ENCODE peak calls at places on chromosomes 7 and 10, in four cellular contexts. H is CD8-positive, alpha-beta T cell; A is neural progenitor cell; K is epithelial cell of proximal tubule. J is an unnamed sample.

GRCh38 chr7:31046723-31047122 is 5.4 kb upstream of the ADCYAP1R1 start:
- DNase-seq in H (no peak), A (no peak), K (no peak), J (no peak)

GRCh38 chr7:154792436-154793055 is 210.4 kb downstream of the PAXIP1 start:
- DNase-seq in H (no peak), A (no peak), K (no peak), J (no peak)

GRCh38 chr10:75395171-75395954 is 6.2 kb downstream of the ZNF503 start:
- DNase-seq in H (no peak), A (peak; percentile 86), K (no peak), J (no peak)

GRCh38 chr7:924541-925231 is 29.8 kb downstream of the ADAP1 start:
- DNase-seq in H (no peak), A (no peak), K (no peak), J (no peak)

GRCh38 chr7:27423290-27423689 is 180.7 kb downstream of the EVX1 start:
- DNase-seq in H (no peak), A (no peak), K (peak; percentile 71), J (no peak)

GRCh38 chr10:127563718-127564553 is 14.8 kb downstream of the NPS start:
- DNase-seq in H (no peak), A (peak; percentile 15), K (no peak), J (no peak)

GRCh38 chr10:14904316-14904732 is 25.7 kb downstream of the SUV39H2 start:
- DNase-seq in H (no peak), A (peak; percentile 43), K (no peak), J (no peak)

GRCh38 chr7:34523233-34523918 is 134.6 kb upstream of the NPSR1 start:
- DNase-seq in H (no peak), A (no peak), K (peak; percentile 20), J (no peak)

GRCh38 chr10:87878664-87879459 is 15.4 kb downstream of the PTEN start:
- DNase-seq in H (no peak), A (no peak), K (no peak), J (no peak)

GRCh38 chr7:130189281-130189782 is 15.9 kb downstream of the TMEM209 start:
- DNase-seq in H (no peak), A (no peak), K (no peak), J (no peak)

GRCh38 chr7:50450691-50451051 is 521 bp upstream of the FIGNL1 start:
- DNase-seq in H (peak; percentile 4), A (no peak), K (no peak), J (no peak)

DNA sequence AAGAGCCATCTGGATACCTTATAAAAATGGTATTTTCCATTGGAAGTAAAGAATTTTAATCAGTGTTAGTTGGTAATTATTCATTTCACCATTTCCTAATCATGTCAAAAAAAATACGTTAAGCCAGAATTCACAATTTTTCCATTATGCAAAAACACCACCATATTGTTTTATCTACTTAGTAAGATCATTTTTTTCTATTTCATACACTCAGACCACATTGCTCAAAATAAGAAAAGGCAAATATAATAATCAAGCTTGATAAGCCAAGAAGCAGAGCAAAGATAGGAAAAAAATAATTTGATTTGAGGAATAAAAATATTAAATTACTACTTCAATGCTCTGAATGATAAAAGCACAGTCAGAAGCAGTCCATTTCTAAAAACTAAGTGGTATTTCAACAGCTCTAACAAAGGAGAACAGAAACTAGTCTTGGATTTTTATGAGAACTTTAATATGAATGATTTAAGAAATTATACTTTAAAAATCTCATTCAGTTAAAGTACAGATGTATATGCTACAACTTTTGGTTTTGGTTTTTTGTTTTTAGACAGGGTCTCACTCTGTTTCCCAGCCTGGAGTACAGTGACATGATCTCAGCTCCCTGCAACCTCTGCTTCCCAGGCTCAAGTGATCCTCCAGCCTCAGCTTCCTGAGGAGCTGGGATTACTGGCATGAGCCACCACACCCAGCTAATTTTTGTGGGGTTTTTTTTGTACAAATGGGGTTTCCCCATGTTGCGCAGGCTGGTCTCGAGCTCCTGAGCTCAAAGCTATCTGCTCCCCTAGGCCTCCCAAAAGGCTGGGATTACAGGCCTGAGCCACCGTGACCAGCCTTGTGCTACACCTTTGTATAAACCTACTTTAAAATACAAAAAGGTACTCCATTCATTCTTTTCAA is 46.6 kb downstream of the LRRN3 start:
- DNase-seq in H (no peak), A (peak; percentile 37), K (no peak), J (no peak)
- H3K4me3 ChIP-seq in H (no peak overlapping the region), A (no peak overlapping the region), K (no peak overlapping the region), J (no peak overlapping the region)

DNA sequence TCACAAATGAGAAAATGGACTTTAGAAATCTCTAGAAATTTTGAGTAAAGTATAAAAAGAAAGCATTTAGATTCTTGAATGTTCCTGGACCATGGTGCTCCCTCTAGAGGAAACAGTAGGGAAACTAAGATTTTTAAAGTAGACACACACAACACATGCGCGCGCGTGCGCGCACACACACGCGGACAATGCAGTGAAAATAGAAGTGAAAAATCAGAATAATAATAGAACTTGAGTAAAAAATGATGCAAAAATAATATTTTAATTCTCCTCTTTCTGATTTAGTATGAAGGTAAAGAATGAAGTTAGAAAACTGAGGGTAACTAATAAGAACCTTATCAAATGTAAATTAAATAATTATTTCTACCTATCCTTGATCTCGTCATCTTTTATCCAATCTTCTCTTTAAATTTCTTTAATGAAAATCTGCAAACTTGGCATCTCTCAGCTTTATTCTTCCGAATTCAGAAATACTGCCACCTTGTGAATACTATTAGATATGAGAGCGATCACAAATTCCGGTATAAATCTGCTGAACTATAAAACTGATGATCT is 117.0 kb upstream of the AMPH start:
- DNase-seq in H (no peak), A (peak; percentile 23), K (no peak), J (no peak)
- TF ChIP-seq CTCF in H (peak; percentile 22), A (peak; percentile 58), K (peak; percentile 56), J (peak; percentile 14)

GRCh38 chr7:150567168-150567567 is at the start of gene GIMAP4:
- DNase-seq in H (no peak), A (no peak), K (no peak), J (no peak)
- H3K4me3 ChIP-seq in H (peak within 1 kb of the TSS; percentile 88), A (no peak within 1 kb of the TSS), K (no peak within 1 kb of the TSS), J (no peak within 1 kb of the TSS)

DNA sequence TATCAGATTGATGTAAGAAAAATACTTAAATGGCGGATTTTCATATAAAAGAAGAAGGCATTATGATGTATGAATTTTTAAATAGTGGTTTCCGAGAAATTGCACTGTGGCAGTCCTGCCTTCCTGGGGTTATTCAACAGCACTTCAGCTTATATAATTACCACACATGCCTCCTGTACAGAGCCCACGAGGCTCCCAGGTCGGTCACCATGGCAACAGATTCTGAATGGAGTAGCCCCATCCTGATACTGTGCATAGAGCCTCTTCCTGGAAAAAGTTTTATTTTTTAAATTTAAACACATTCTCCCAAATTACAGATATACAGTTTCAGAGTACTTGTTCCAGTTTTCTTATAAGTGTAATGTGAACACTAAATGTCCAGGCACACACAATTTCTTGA is 15.9 kb upstream of the ASB4 start:
- DNase-seq in H (no peak), A (peak; percentile 80), K (no peak), J (no peak)
- TF ChIP-seq CTCF in H (no peak), A (no peak), K (no peak), J (no peak)

DNA sequence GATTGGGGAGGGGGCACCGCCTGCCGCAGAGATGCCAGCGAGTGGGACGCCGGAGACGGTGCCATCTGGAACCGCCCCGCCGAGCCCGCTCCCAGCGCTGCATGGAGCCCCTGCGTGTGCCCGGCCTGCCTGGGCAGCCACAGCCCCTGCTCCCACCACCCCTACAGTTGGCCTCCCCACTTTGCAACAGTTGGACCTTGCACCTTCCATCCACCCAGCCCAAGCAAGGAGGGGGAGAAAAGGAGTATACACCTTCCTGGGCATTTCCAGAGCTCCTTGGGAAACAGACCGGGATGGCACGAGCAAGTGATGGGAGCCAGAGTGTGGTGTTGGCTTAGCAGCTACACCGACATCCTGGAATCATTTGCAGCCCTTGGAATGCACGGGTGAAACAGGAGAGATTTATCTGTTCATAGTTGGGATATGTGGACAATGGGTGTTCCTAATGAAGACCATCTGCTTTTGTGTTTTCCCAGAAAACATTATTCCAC is 10.5 kb downstream of the EBF3 start:
- DNase-seq in H (no peak), A (no peak), K (no peak), J (no peak)
- H3K4me3 ChIP-seq in H (no peak overlapping the region), A (no peak overlapping the region), K (no peak overlapping the region), J (no peak overlapping the region)

GRCh38 chr7:65749518-65749917 is 123.4 kb upstream of the VKORC1L1 start:
- DNase-seq in H (no peak), A (no peak), K (no peak), J (no peak)

GRCh38 chr7:65746398-65746669 is 126.5 kb upstream of the VKORC1L1 start:
- DNase-seq in H (no peak), A (no peak), K (peak; percentile 30), J (no peak)

GRCh38 chr7:65749039-65749438 is 123.8 kb upstream of the VKORC1L1 start:
- DNase-seq in H (no peak), A (no peak), K (no peak), J (no peak)

DNA sequence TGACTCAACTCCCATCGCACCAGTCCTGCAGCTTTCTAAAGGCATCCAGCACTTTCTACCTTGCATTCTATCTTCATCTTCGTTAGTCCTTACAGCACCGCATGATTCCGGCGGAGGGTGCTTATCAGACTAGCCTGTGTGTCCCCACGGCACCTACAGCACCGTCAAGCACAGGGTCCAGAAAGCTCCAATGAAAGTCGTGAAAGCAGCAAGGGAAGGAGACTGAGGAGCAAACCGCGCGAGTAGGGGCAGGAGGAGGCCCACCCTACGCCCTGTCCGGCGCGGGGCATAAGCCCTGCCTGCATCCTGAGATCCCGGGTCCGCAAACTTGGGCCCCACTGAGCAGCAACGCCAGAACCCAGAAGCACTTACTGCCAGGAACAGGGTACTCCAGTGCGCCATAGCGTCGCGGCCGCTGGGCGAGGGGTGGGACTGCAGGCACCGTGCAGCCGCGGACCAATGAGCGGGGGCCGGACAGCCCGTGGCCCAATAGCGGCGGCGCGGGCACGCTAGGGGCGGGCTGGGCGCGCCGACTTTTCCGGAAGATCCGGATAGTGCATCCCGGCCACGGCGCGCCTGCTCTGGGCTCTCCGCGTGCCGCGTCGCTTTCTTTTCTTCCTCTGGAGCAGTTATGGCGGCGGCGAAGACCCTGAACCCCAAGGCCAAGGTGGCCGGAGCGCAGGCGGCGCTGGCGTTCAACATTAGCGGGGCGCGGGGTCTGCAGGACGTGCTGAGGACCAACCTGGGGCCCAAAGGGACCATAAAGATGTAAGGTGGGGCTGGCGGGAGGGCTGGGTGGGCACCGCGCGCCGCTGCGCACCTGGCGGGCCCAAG is 122.1 kb upstream of the VKORC1L1 start:
- DNase-seq in H (peak; percentile 81), A (peak; percentile 96), K (peak; percentile 19), J (peak; percentile 52)
- TF ChIP-seq CTCF in H (no peak), A (peak; percentile 5), K (no peak), J (no peak)

DNA sequence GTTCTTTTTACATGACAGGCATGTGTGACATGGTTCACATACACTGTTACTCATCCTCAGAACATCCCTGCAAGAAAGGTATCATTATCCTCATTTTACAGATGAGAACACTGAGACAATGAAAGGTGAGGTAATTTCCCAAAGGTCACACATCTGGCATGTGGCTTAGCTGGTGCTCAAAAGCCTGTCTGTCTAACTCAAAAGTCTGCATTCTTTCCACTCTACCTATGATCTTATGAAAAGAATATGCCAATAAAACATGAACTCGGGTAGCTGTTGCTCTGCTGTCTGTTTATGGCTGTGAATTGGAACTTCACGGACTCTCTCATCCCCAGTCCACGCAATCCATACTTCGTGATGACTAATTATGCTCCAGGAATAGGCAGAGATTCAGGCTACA is 79.0 kb upstream of the ODAD2 start:
- DNase-seq in H (no peak), A (no peak), K (peak; percentile 52), J (peak; percentile 31)
- H3K4me3 ChIP-seq in H (no peak overlapping the region), A (no peak overlapping the region), K (no peak overlapping the region), J (peak overlapping the region; percentile 8)

J was measured in HFF-Myc.